ENCODE peak calls at places on chromosomes 6 and 20, in six cellular contexts. One of them, this sample, is unnamed.
A peak's percentile ranks its signal among the peaks of the same experiment; 100 is the strongest.

GRCh38 chr6:87287251-87287650 is 35.1 kb upstream of the SMIM8 start:
- DNase-seq in esophagus squamous epithelium: no peak
- DNase-seq in activated B cell treated with CpG ODN at 0.5 μM for 24 hours: no peak
- DNase-seq in heart left ventricle: no peak
- DNase-seq in uterus: no peak
- DNase-seq in Panc1: no peak
- DNase-seq in this sample: no peak

GRCh38 chr6:111831408-111831807 is 41.8 kb downstream of the FYN start:
- DNase-seq in heart left ventricle: no peak
- DNase-seq in uterus: no peak
- DNase-seq in Panc1: no peak
- DNase-seq in esophagus squamous epithelium: no peak
- DNase-seq in activated B cell treated with CpG ODN at 0.5 μM for 24 hours: no peak
- DNase-seq in this sample: no peak

GRCh38 chr6:39137235-39137634 is 22.2 kb upstream of the SAYSD1 start:
- DNase-seq in heart left ventricle: no peak
- DNase-seq in Panc1: no peak
- DNase-seq in uterus: no peak
- DNase-seq in activated B cell treated with CpG ODN at 0.5 μM for 24 hours: no peak
- DNase-seq in esophagus squamous epithelium: no peak
- DNase-seq in this sample: no peak

GRCh38 chr6:147546501-147547368 is 38.2 kb downstream of the SAMD5 start:
- DNase-seq in heart left ventricle: no peak
- DNase-seq in uterus: no peak
- DNase-seq in Panc1: no peak
- DNase-seq in activated B cell treated with CpG ODN at 0.5 μM for 24 hours: no peak
- DNase-seq in esophagus squamous epithelium: no peak
- DNase-seq in this sample: no peak

GRCh38 chr20:33372993-33373441 is 28.3 kb downstream of the CDK5RAP1 start:
- DNase-seq in esophagus squamous epithelium: no peak
- DNase-seq in Panc1: no peak
- DNase-seq in heart left ventricle: no peak
- DNase-seq in uterus: no peak
- DNase-seq in activated B cell treated with CpG ODN at 0.5 μM for 24 hours: no peak
- DNase-seq in this sample: no peak

GRCh38 chr6:166526937-166527336 is 59.5 kb downstream of the RAMACL start:
- DNase-seq in activated B cell treated with CpG ODN at 0.5 μM for 24 hours: no peak
- DNase-seq in esophagus squamous epithelium: no peak
- DNase-seq in Panc1: no peak
- DNase-seq in uterus: no peak
- DNase-seq in heart left ventricle: no peak
- DNase-seq in this sample: no peak

GRCh38 chr20:56897318-56897962 is 268.3 kb downstream of the TFAP2C start:
- DNase-seq in heart left ventricle: no peak
- DNase-seq in Panc1: no peak
- DNase-seq in esophagus squamous epithelium: no peak
- DNase-seq in uterus: no peak
- DNase-seq in activated B cell treated with CpG ODN at 0.5 μM for 24 hours: no peak
- DNase-seq in this sample: no peak

GRCh38 chr20:52192296-52193007 is 873 bp upstream of the ZFP64 start:
- DNase-seq in activated B cell treated with CpG ODN at 0.5 μM for 24 hours: no peak
- DNase-seq in Panc1: peak; percentile 33
- DNase-seq in heart left ventricle: peak; percentile 63
- DNase-seq in uterus: peak; percentile 17
- DNase-seq in esophagus squamous epithelium: no peak
- DNase-seq in this sample: peak; percentile 66

GRCh38 chr6:20205722-20206154 is 6.5 kb downstream of the MBOAT1 start:
- DNase-seq in esophagus squamous epithelium: no peak
- DNase-seq in uterus: peak; percentile 29
- DNase-seq in Panc1: no peak
- DNase-seq in heart left ventricle: no peak
- DNase-seq in activated B cell treated with CpG ODN at 0.5 μM for 24 hours: no peak
- DNase-seq in this sample: no peak

GRCh38 chr20:37567671-37568588 is 40.3 kb upstream of the BLCAP start:
- DNase-seq in Panc1: no peak
- DNase-seq in heart left ventricle: no peak
- DNase-seq in uterus: no peak
- DNase-seq in activated B cell treated with CpG ODN at 0.5 μM for 24 hours: no peak
- DNase-seq in esophagus squamous epithelium: no peak
- DNase-seq in this sample: no peak

GRCh38 chr6:136173519-136174507 is 76.3 kb downstream of the MTFR2 start:
- DNase-seq in uterus: peak; percentile 37
- DNase-seq in heart left ventricle: peak; percentile 45
- DNase-seq in esophagus squamous epithelium: no peak
- DNase-seq in Panc1: no peak
- DNase-seq in activated B cell treated with CpG ODN at 0.5 μM for 24 hours: no peak
- DNase-seq in this sample: no peak

GRCh38 chr6:45981046-45981445 is 34.6 kb downstream of the CLIC5 start:
- DNase-seq in activated B cell treated with CpG ODN at 0.5 μM for 24 hours: no peak
- DNase-seq in uterus: no peak
- DNase-seq in esophagus squamous epithelium: no peak
- DNase-seq in heart left ventricle: no peak
- DNase-seq in Panc1: no peak
- DNase-seq in this sample: no peak

GRCh38 chr6:27078734-27079357 is 168.7 kb upstream of the PRSS16 start:
- DNase-seq in esophagus squamous epithelium: no peak
- DNase-seq in activated B cell treated with CpG ODN at 0.5 μM for 24 hours: no peak
- DNase-seq in uterus: no peak
- DNase-seq in heart left ventricle: no peak
- DNase-seq in Panc1: peak; percentile 62
- DNase-seq in this sample: peak; percentile 34

GRCh38 chr20:63347081-63347741 is 13.9 kb downstream of the CHRNA4 start:
- DNase-seq in Panc1: no peak
- DNase-seq in uterus: no peak
- DNase-seq in activated B cell treated with CpG ODN at 0.5 μM for 24 hours: no peak
- DNase-seq in esophagus squamous epithelium: no peak
- DNase-seq in heart left ventricle: no peak
- DNase-seq in this sample: no peak

GRCh38 chr20:10622657-10623418 is 51.0 kb downstream of the JAG1 start:
- DNase-seq in heart left ventricle: peak; percentile 59
- DNase-seq in uterus: peak; percentile 66
- DNase-seq in esophagus squamous epithelium: no peak
- DNase-seq in activated B cell treated with CpG ODN at 0.5 μM for 24 hours: no peak
- DNase-seq in Panc1: no peak
- DNase-seq in this sample: no peak

GRCh38 chr6:119495230-119495683 is 145.7 kb upstream of the MAN1A1 start:
- DNase-seq in esophagus squamous epithelium: no peak
- DNase-seq in uterus: no peak
- DNase-seq in heart left ventricle: peak; percentile 46
- DNase-seq in Panc1: no peak
- DNase-seq in activated B cell treated with CpG ODN at 0.5 μM for 24 hours: no peak
- DNase-seq in this sample: no peak

GRCh38 chr20:38927902-38928578 is 1.8 kb downstream of the FAM83D start:
- DNase-seq in heart left ventricle: no peak
- DNase-seq in esophagus squamous epithelium: no peak
- DNase-seq in uterus: no peak
- DNase-seq in Panc1: no peak
- DNase-seq in activated B cell treated with CpG ODN at 0.5 μM for 24 hours: no peak
- DNase-seq in this sample: no peak

GRCh38 chr6:57147955-57148858 is 23.9 kb upstream of the BAG2 start:
- DNase-seq in heart left ventricle: no peak
- DNase-seq in Panc1: no peak
- DNase-seq in esophagus squamous epithelium: no peak
- DNase-seq in activated B cell treated with CpG ODN at 0.5 μM for 24 hours: no peak
- DNase-seq in uterus: no peak
- DNase-seq in this sample: no peak

GRCh38 chr6:136551103-136551502 is 881 bp upstream of the MAP7 start:
- DNase-seq in uterus: no peak
- DNase-seq in heart left ventricle: no peak
- DNase-seq in activated B cell treated with CpG ODN at 0.5 μM for 24 hours: no peak
- DNase-seq in Panc1: no peak
- DNase-seq in esophagus squamous epithelium: no peak
- DNase-seq in this sample: peak; percentile 29

GRCh38 chr6:117441824-117442264 is 16.1 kb upstream of the ROS1 start:
- DNase-seq in heart left ventricle: no peak
- DNase-seq in uterus: no peak
- DNase-seq in esophagus squamous epithelium: no peak
- DNase-seq in Panc1: no peak
- DNase-seq in activated B cell treated with CpG ODN at 0.5 μM for 24 hours: no peak
- DNase-seq in this sample: no peak

GRCh38 chr6:13794184-13794583 is 20.2 kb downstream of the MCUR1 start:
- DNase-seq in activated B cell treated with CpG ODN at 0.5 μM for 24 hours: no peak
- DNase-seq in Panc1: no peak
- DNase-seq in esophagus squamous epithelium: no peak
- DNase-seq in heart left ventricle: no peak
- DNase-seq in uterus: no peak
- DNase-seq in this sample: no peak

GRCh38 chr6:30399390-30400058 is 54.6 kb downstream of the RPP21 start:
- DNase-seq in Panc1: no peak
- DNase-seq in uterus: no peak
- DNase-seq in esophagus squamous epithelium: no peak
- DNase-seq in activated B cell treated with CpG ODN at 0.5 μM for 24 hours: no peak
- DNase-seq in heart left ventricle: no peak
- DNase-seq in this sample: no peak

GRCh38 chr6:4055420-4056041 is 23.4 kb downstream of the FAM217A start:
- DNase-seq in activated B cell treated with CpG ODN at 0.5 μM for 24 hours: no peak
- DNase-seq in Panc1: peak; percentile 87
- DNase-seq in heart left ventricle: no peak
- DNase-seq in esophagus squamous epithelium: no peak
- DNase-seq in uterus: no peak
- DNase-seq in this sample: no peak

GRCh38 chr6:145155873-145156782 is 579.2 kb downstream of the EPM2A start:
- DNase-seq in heart left ventricle: no peak
- DNase-seq in Panc1: no peak
- DNase-seq in esophagus squamous epithelium: no peak
- DNase-seq in uterus: no peak
- DNase-seq in activated B cell treated with CpG ODN at 0.5 μM for 24 hours: no peak
- DNase-seq in this sample: no peak

GRCh38 chr6:133286765-133287164 is 45.6 kb downstream of the EYA4 start:
- DNase-seq in esophagus squamous epithelium: no peak
- DNase-seq in activated B cell treated with CpG ODN at 0.5 μM for 24 hours: no peak
- DNase-seq in Panc1: no peak
- DNase-seq in heart left ventricle: no peak
- DNase-seq in uterus: no peak
- DNase-seq in this sample: peak; percentile 11

GRCh38 chr6:935582-935981 is 242.6 kb upstream of the EXOC2 start:
- DNase-seq in esophagus squamous epithelium: no peak
- DNase-seq in Panc1: no peak
- DNase-seq in uterus: no peak
- DNase-seq in activated B cell treated with CpG ODN at 0.5 μM for 24 hours: no peak
- DNase-seq in heart left ventricle: no peak
- DNase-seq in this sample: no peak

GRCh38 chr20:49318430-49319203 is 40.8 kb upstream of the ZNFX1 start:
- DNase-seq in esophagus squamous epithelium: no peak
- DNase-seq in activated B cell treated with CpG ODN at 0.5 μM for 24 hours: no peak
- DNase-seq in uterus: no peak
- DNase-seq in heart left ventricle: no peak
- DNase-seq in Panc1: no peak
- DNase-seq in this sample: no peak

GRCh38 chr6:30556714-30556963 is 350 bp upstream of the GNL1 start:
- DNase-seq in Panc1: peak; percentile 75
- DNase-seq in activated B cell treated with CpG ODN at 0.5 μM for 24 hours: no peak
- DNase-seq in esophagus squamous epithelium: peak; percentile 78
- DNase-seq in heart left ventricle: peak; percentile 90
- DNase-seq in uterus: no peak
- DNase-seq in this sample: peak; percentile 92

GRCh38 chr6:170172825-170173231 is 118.0 kb downstream of the DLL1 start:
- DNase-seq in heart left ventricle: no peak
- DNase-seq in esophagus squamous epithelium: no peak
- DNase-seq in uterus: no peak
- DNase-seq in Panc1: no peak
- DNase-seq in activated B cell treated with CpG ODN at 0.5 μM for 24 hours: peak; percentile 5
- DNase-seq in this sample: no peak
- TF ChIP-seq CTCF in heart left ventricle: no peak
- TF ChIP-seq CTCF in esophagus squamous epithelium: no peak
- TF ChIP-seq CTCF in uterus: no peak
- TF ChIP-seq CTCF in Panc1: no peak
- TF ChIP-seq CTCF in activated B cell treated with CpG ODN at 0.5 μM for 24 hours: no peak
- TF ChIP-seq CTCF in this sample: no peak

GRCh38 chr20:17438436-17439039 is 92.6 kb downstream of the BFSP1 start:
- DNase-seq in esophagus squamous epithelium: no peak
- DNase-seq in activated B cell treated with CpG ODN at 0.5 μM for 24 hours: no peak
- DNase-seq in heart left ventricle: no peak
- DNase-seq in Panc1: no peak
- DNase-seq in uterus: no peak
- DNase-seq in this sample: no peak
- TF ChIP-seq CTCF in esophagus squamous epithelium: no peak
- TF ChIP-seq CTCF in activated B cell treated with CpG ODN at 0.5 μM for 24 hours: no peak
- TF ChIP-seq CTCF in heart left ventricle: no peak
- TF ChIP-seq CTCF in Panc1: no peak
- TF ChIP-seq CTCF in uterus: no peak
- TF ChIP-seq CTCF in this sample: no peak

DNA sequence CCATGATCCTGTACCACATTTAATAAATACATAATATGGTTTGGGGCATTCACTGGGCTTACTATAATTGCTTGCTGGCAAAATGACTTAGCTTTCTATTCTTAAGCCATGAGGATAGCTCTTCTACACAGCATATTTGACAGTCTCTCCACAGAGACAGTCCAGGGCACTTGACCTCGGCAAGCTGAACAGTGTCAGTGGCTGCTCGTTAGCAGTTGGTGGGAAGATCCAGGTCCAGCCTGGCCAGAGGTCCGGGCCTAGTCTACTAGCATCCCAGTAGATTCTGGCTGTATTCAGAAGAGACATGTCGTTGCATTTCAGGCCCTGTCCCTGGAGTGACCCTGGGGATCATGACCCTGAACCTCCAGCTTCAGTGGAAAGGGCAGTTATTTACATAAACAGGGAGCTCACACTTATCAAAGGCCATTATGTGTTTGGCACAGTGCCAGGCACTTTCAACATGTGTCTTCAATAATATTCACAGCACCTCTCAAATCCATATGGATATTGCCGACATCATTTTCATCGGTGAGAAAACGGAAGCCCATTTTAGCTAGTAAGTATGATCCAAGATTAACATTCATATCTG is 139.0 kb downstream of the IMPG1 start:
- DNase-seq in Panc1: no peak
- DNase-seq in heart left ventricle: no peak
- DNase-seq in esophagus squamous epithelium: no peak
- DNase-seq in activated B cell treated with CpG ODN at 0.5 μM for 24 hours: no peak
- DNase-seq in uterus: no peak
- DNase-seq in this sample: no peak
- TF ChIP-seq CTCF in Panc1: no peak
- TF ChIP-seq CTCF in heart left ventricle: no peak
- TF ChIP-seq CTCF in esophagus squamous epithelium: no peak
- TF ChIP-seq CTCF in activated B cell treated with CpG ODN at 0.5 μM for 24 hours: no peak
- TF ChIP-seq CTCF in uterus: no peak
- TF ChIP-seq CTCF in this sample: no peak

GRCh38 chr6:21448485-21449109 is 145.0 kb upstream of the SOX4 start:
- DNase-seq in activated B cell treated with CpG ODN at 0.5 μM for 24 hours: no peak
- DNase-seq in heart left ventricle: no peak
- DNase-seq in esophagus squamous epithelium: no peak
- DNase-seq in uterus: no peak
- DNase-seq in Panc1: no peak
- DNase-seq in this sample: no peak

GRCh38 chr6:21450628-21451027 is 142.9 kb upstream of the SOX4 start:
- DNase-seq in uterus: no peak
- DNase-seq in Panc1: no peak
- DNase-seq in activated B cell treated with CpG ODN at 0.5 μM for 24 hours: no peak
- DNase-seq in esophagus squamous epithelium: no peak
- DNase-seq in heart left ventricle: no peak
- DNase-seq in this sample: no peak

GRCh38 chr6:21451546-21452013 is 142.0 kb upstream of the SOX4 start:
- DNase-seq in uterus: no peak
- DNase-seq in Panc1: no peak
- DNase-seq in esophagus squamous epithelium: no peak
- DNase-seq in heart left ventricle: no peak
- DNase-seq in activated B cell treated with CpG ODN at 0.5 μM for 24 hours: no peak
- DNase-seq in this sample: no peak

GRCh38 chr6:21444861-21445260 is 148.7 kb upstream of the SOX4 start:
- DNase-seq in esophagus squamous epithelium: no peak
- DNase-seq in heart left ventricle: no peak
- DNase-seq in activated B cell treated with CpG ODN at 0.5 μM for 24 hours: no peak
- DNase-seq in uterus: no peak
- DNase-seq in Panc1: no peak
- DNase-seq in this sample: no peak

GRCh38 chr6:21447987-21448386 is 145.6 kb upstream of the SOX4 start:
- DNase-seq in heart left ventricle: no peak
- DNase-seq in uterus: no peak
- DNase-seq in Panc1: no peak
- DNase-seq in activated B cell treated with CpG ODN at 0.5 μM for 24 hours: no peak
- DNase-seq in esophagus squamous epithelium: no peak
- DNase-seq in this sample: no peak
- TF ChIP-seq CTCF in heart left ventricle: no peak
- TF ChIP-seq CTCF in uterus: no peak
- TF ChIP-seq CTCF in Panc1: no peak
- TF ChIP-seq CTCF in activated B cell treated with CpG ODN at 0.5 μM for 24 hours: no peak
- TF ChIP-seq CTCF in esophagus squamous epithelium: no peak
- TF ChIP-seq CTCF in this sample: no peak